ENCODE peak calls at places on chromosomes 4 and X, in six cellular contexts. One of them, this sample, is unnamed.

GRCh38 chr4:1449833-1450741 is 43.8 kb upstream of the NKX1-1 start:
- DNase-seq in body of pancreas: no peak
- DNase-seq in lung: no peak
- DNase-seq in colonic mucosa: no peak
- DNase-seq in left lung: no peak
- DNase-seq in OCI-LY7: no peak
- DNase-seq in this sample: no peak

GRCh38 chrX:68708503-68709290 is 61.2 kb downstream of the STARD8 start:
- DNase-seq in body of pancreas: no peak
- DNase-seq in lung: no peak
- DNase-seq in colonic mucosa: no peak
- DNase-seq in left lung: no peak
- DNase-seq in OCI-LY7: no peak
- DNase-seq in this sample: no peak

GRCh38 chr4:124337874-124338273 is 374.7 kb downstream of the ANKRD50 start:
- DNase-seq in body of pancreas: peak; percentile 34
- DNase-seq in lung: no peak
- DNase-seq in colonic mucosa: no peak
- DNase-seq in left lung: no peak
- DNase-seq in OCI-LY7: no peak
- DNase-seq in this sample: no peak

GRCh38 chr4:61201562-61202099 is 1.5 kb downstream of the ADGRL3 start:
- DNase-seq in body of pancreas: no peak
- DNase-seq in lung: no peak
- DNase-seq in colonic mucosa: no peak
- DNase-seq in left lung: peak; percentile 74
- DNase-seq in OCI-LY7: no peak
- DNase-seq in this sample: no peak

GRCh38 chr4:153465922-153466636 is at the start of gene TMEM131L:
- DNase-seq in body of pancreas: peak; percentile 82
- DNase-seq in lung: peak; percentile 73
- DNase-seq in colonic mucosa: peak; percentile 74
- DNase-seq in left lung: peak; percentile 94
- DNase-seq in OCI-LY7: peak; percentile 88
- DNase-seq in this sample: no peak

GRCh38 chrX:103565752-103566151 is 19.6 kb upstream of the TCEAL4 start:
- DNase-seq in body of pancreas: no peak
- DNase-seq in lung: no peak
- DNase-seq in colonic mucosa: no peak
- DNase-seq in left lung: no peak
- DNase-seq in OCI-LY7: no peak
- DNase-seq in this sample: no peak

GRCh38 chrX:15059488-15059887 is 186.3 kb downstream of the MOSPD2 start:
- DNase-seq in body of pancreas: no peak
- DNase-seq in lung: no peak
- DNase-seq in colonic mucosa: no peak
- DNase-seq in left lung: no peak
- DNase-seq in OCI-LY7: no peak
- DNase-seq in this sample: no peak

GRCh38 chr4:52912608-52913007 is 50.5 kb downstream of the RASL11B start:
- DNase-seq in body of pancreas: no peak
- DNase-seq in lung: no peak
- DNase-seq in colonic mucosa: no peak
- DNase-seq in left lung: no peak
- DNase-seq in OCI-LY7: no peak
- DNase-seq in this sample: no peak

GRCh38 chr4:119788334-119789266 is 160.0 kb upstream of the PDE5A start:
- DNase-seq in body of pancreas: no peak
- DNase-seq in lung: no peak
- DNase-seq in colonic mucosa: no peak
- DNase-seq in left lung: no peak
- DNase-seq in OCI-LY7: no peak
- DNase-seq in this sample: no peak

GRCh38 chr4:1167244-1167949 is 5.0 kb downstream of the SPON2 start:
- DNase-seq in body of pancreas: peak; percentile 78
- DNase-seq in lung: peak; percentile 82
- DNase-seq in colonic mucosa: peak; percentile 86
- DNase-seq in left lung: peak; percentile 95
- DNase-seq in OCI-LY7: peak; percentile 97
- DNase-seq in this sample: no peak

GRCh38 chr4:29309050-29309449 is 1411.1 kb upstream of the PCDH7 start:
- DNase-seq in body of pancreas: no peak
- DNase-seq in lung: no peak
- DNase-seq in colonic mucosa: no peak
- DNase-seq in left lung: no peak
- DNase-seq in OCI-LY7: no peak
- DNase-seq in this sample: no peak

GRCh38 chr4:22202351-22203343 is 254.1 kb upstream of the KCNIP4 start:
- DNase-seq in body of pancreas: no peak
- DNase-seq in lung: no peak
- DNase-seq in colonic mucosa: peak; percentile 17
- DNase-seq in left lung: no peak
- DNase-seq in OCI-LY7: no peak
- DNase-seq in this sample: no peak

GRCh38 chr4:56149601-56150000 is 200.9 kb downstream of the CEP135 start:
- DNase-seq in body of pancreas: no peak
- DNase-seq in lung: no peak
- DNase-seq in colonic mucosa: no peak
- DNase-seq in left lung: no peak
- DNase-seq in OCI-LY7: no peak
- DNase-seq in this sample: no peak

GRCh38 chr4:133151301-133151680 is 2.2 kb downstream of the PCDH10 start:
- DNase-seq in body of pancreas: no peak
- DNase-seq in lung: no peak
- DNase-seq in colonic mucosa: no peak
- DNase-seq in left lung: peak; percentile 76
- DNase-seq in OCI-LY7: no peak
- DNase-seq in this sample: no peak

GRCh38 chrX:144327515-144327914 is 443.6 kb downstream of the UBE2NL start:
- DNase-seq in body of pancreas: no peak
- DNase-seq in lung: no peak
- DNase-seq in colonic mucosa: no peak
- DNase-seq in left lung: no peak
- DNase-seq in OCI-LY7: no peak
- DNase-seq in this sample: no peak

GRCh38 chr4:84767163-84767562 is 184.2 kb downstream of the CDS1 start:
- DNase-seq in body of pancreas: no peak
- DNase-seq in lung: no peak
- DNase-seq in colonic mucosa: no peak
- DNase-seq in left lung: no peak
- DNase-seq in OCI-LY7: no peak
- DNase-seq in this sample: no peak

GRCh38 chrX:93649381-93649780 is 24.0 kb downstream of the NAP1L3 start:
- DNase-seq in body of pancreas: no peak
- DNase-seq in lung: no peak
- DNase-seq in colonic mucosa: no peak
- DNase-seq in left lung: no peak
- DNase-seq in OCI-LY7: no peak
- DNase-seq in this sample: no peak

GRCh38 chr4:3483471-3483921 is 20.4 kb downstream of the DOK7 start:
- DNase-seq in body of pancreas: no peak
- DNase-seq in lung: no peak
- DNase-seq in colonic mucosa: no peak
- DNase-seq in left lung: peak; percentile 74
- DNase-seq in OCI-LY7: no peak
- DNase-seq in this sample: no peak

GRCh38 chr4:28675582-28675981 is 1814.9 kb downstream of the STIM2 start:
- DNase-seq in body of pancreas: no peak
- DNase-seq in lung: no peak
- DNase-seq in colonic mucosa: no peak
- DNase-seq in left lung: no peak
- DNase-seq in OCI-LY7: no peak
- DNase-seq in this sample: no peak

DNA sequence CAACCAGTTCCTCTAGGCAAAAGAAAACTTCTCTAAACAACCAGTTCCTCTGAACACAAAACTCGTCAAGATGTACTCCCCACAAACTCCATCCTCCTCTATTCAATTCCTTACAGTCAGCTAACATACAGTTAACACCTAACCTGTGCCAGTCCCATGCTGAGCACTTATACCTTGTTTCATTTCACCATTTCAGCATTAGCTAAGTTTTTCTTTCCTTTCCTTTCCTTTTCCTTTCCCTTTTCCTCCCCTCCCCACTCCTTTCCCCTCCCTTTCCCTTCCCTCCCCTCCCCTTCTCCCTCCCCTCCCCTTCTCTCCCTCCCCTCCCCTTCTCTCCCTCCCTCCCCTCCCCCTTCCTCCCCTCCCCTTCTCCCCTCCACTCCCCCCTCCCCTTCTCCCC is 13.1 kb downstream of the HERC6 start:
- DNase-seq in body of pancreas: no peak
- DNase-seq in lung: no peak
- DNase-seq in colonic mucosa: no peak
- DNase-seq in left lung: no peak
- DNase-seq in OCI-LY7: no peak
- DNase-seq in this sample: no peak
- H3K4me3 ChIP-seq in body of pancreas: no peak overlapping the region
- H3K4me3 ChIP-seq in lung: no peak overlapping the region
- H3K4me3 ChIP-seq in colonic mucosa: no peak overlapping the region
- H3K4me3 ChIP-seq in left lung: no peak overlapping the region
- H3K4me3 ChIP-seq in OCI-LY7: no peak overlapping the region
- H3K4me3 ChIP-seq in this sample: no peak overlapping the region

GRCh38 chr4:185726931-185727330 is 85.1 kb downstream of the SORBS2 start:
- DNase-seq in body of pancreas: peak; percentile 55
- DNase-seq in lung: no peak
- DNase-seq in colonic mucosa: no peak
- DNase-seq in left lung: no peak
- DNase-seq in OCI-LY7: no peak
- DNase-seq in this sample: no peak
- H3K4me1 ChIP-seq in body of pancreas: peaks cover 55% of the 10 kb centered on the region
- H3K4me1 ChIP-seq in lung: peaks cover 4% of the 10 kb centered on the region
- H3K4me1 ChIP-seq in colonic mucosa: no peaks in the 10 kb centered on the region
- H3K4me1 ChIP-seq in left lung: peaks cover 35% of the 10 kb centered on the region
- H3K4me1 ChIP-seq in OCI-LY7: peaks cover 32% of the 10 kb centered on the region
- H3K4me1 ChIP-seq in this sample: peaks cover 12% of the 10 kb centered on the region

GRCh38 chrX:23742174-23742692 is 843 bp downstream of the ACOT9 start:
- DNase-seq in body of pancreas: peak; percentile 41
- DNase-seq in lung: peak; percentile 36
- DNase-seq in colonic mucosa: peak; percentile 35
- DNase-seq in left lung: no peak
- DNase-seq in OCI-LY7: peak; percentile 37
- DNase-seq in this sample: no peak
- H3K4me3 ChIP-seq in body of pancreas: peak overlapping the region; percentile 56
- H3K4me3 ChIP-seq in lung: peak overlapping the region; percentile 77
- H3K4me3 ChIP-seq in colonic mucosa: peak overlapping the region; percentile 62
- H3K4me3 ChIP-seq in left lung: peak overlapping the region; percentile 69
- H3K4me3 ChIP-seq in OCI-LY7: peak overlapping the region; percentile 90
- H3K4me3 ChIP-seq in this sample: peak overlapping the region; percentile 57

GRCh38 chr4:8439168-8439567 is 1.4 kb downstream of the ACOX3 start:
- DNase-seq in body of pancreas: peak; percentile 85
- DNase-seq in lung: no peak
- DNase-seq in colonic mucosa: no peak
- DNase-seq in left lung: no peak
- DNase-seq in OCI-LY7: no peak
- DNase-seq in this sample: no peak
- H3K4me1 ChIP-seq in body of pancreas: peaks cover 83% of the 10 kb centered on the region
- H3K4me1 ChIP-seq in lung: peaks cover 8% of the 10 kb centered on the region
- H3K4me1 ChIP-seq in colonic mucosa: peaks cover 9% of the 10 kb centered on the region
- H3K4me1 ChIP-seq in left lung: peaks cover 79% of the 10 kb centered on the region
- H3K4me1 ChIP-seq in OCI-LY7: peaks cover 66% of the 10 kb centered on the region
- H3K4me1 ChIP-seq in this sample: peaks cover 83% of the 10 kb centered on the region

DNA sequence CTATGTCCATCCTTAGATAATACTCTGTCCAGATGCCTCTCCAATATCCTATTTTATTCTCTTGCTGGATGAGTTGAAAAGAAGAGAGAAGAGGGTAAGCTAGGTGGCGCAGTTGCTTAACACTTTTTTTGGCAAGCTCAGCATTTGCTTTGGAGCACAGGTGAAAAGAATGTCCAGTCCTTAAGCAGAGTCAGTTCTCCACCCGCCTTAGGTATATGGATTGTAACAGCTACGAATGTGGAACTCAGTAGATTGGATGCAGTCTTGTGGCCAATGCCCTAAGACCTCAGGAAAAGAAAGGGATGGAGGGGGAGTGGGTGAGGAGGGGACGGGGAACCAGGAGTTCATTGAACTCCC is 208.4 kb downstream of the NWD2 start:
- DNase-seq in body of pancreas: peak; percentile 88
- DNase-seq in lung: peak; percentile 61
- DNase-seq in colonic mucosa: peak; percentile 85
- DNase-seq in left lung: no peak
- DNase-seq in OCI-LY7: peak; percentile 43
- DNase-seq in this sample: no peak
- H3K4me3 ChIP-seq in body of pancreas: peak overlapping the region; percentile 6
- H3K4me3 ChIP-seq in lung: no peak overlapping the region
- H3K4me3 ChIP-seq in colonic mucosa: peak overlapping the region; percentile 57
- H3K4me3 ChIP-seq in left lung: peak overlapping the region; percentile 44
- H3K4me3 ChIP-seq in OCI-LY7: no peak overlapping the region
- H3K4me3 ChIP-seq in this sample: peak overlapping the region; percentile 51

DNA sequence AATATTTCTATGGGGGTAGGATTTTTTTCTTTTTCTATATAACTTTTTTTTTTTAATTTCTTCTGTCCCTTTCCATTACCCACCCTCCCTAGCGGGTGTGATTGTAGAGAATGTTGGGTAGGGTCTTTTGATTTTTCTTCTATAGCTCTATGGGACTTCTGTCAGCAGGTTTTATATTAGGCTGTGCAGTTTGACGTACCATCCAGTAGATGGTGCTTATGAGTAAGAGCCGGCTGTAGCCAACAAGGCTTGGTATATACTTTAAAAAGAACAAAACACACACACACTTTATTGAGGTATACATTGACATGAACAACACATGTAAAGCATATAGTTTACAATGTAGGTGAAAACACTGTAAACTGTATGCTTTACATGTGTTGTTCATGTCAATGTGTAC is 247.9 kb upstream of the POF1B start:
- DNase-seq in body of pancreas: no peak
- DNase-seq in lung: no peak
- DNase-seq in colonic mucosa: no peak
- DNase-seq in left lung: no peak
- DNase-seq in OCI-LY7: peak; percentile 10
- DNase-seq in this sample: no peak
- H3K4me1 ChIP-seq in body of pancreas: no peaks in the 10 kb centered on the region
- H3K4me1 ChIP-seq in lung: no peaks in the 10 kb centered on the region
- H3K4me1 ChIP-seq in colonic mucosa: no peaks in the 10 kb centered on the region
- H3K4me1 ChIP-seq in left lung: no peaks in the 10 kb centered on the region
- H3K4me1 ChIP-seq in OCI-LY7: no peaks in the 10 kb centered on the region
- H3K4me1 ChIP-seq in this sample: no peaks in the 10 kb centered on the region

GRCh38 chrX:23844502-23845138 is 61.6 kb downstream of the SAT1 start:
- DNase-seq in body of pancreas: peak; percentile 34
- DNase-seq in lung: no peak
- DNase-seq in colonic mucosa: peak; percentile 60
- DNase-seq in left lung: no peak
- DNase-seq in OCI-LY7: no peak
- DNase-seq in this sample: no peak
- H3K4me3 ChIP-seq in body of pancreas: no peak overlapping the region
- H3K4me3 ChIP-seq in lung: no peak overlapping the region
- H3K4me3 ChIP-seq in colonic mucosa: no peak overlapping the region
- H3K4me3 ChIP-seq in left lung: no peak overlapping the region
- H3K4me3 ChIP-seq in OCI-LY7: no peak overlapping the region
- H3K4me3 ChIP-seq in this sample: no peak overlapping the region

This sample was measured in vagina.